ENCODE peak calls at places on chromosome X, in four cellular contexts. One of them, this sample, is unnamed.

GRCh38 chrX:149939271-149940014 is 1.2 kb upstream of the EOLA2 start:
- DNase-seq in AG09309: peak
- DNase-seq in astrocyte of the spinal cord: peak
- DNase-seq in bronchial epithelial cell: peak
- DNase-seq in this sample: peak

GRCh38 chrX:56813318-56813837 is 84.3 kb downstream of the NBDY start:
- DNase-seq in AG09309: peak
- DNase-seq in astrocyte of the spinal cord: no peak
- DNase-seq in bronchial epithelial cell: peak
- DNase-seq in this sample: peak

GRCh38 chrX:130578906-130579305 is 177.1 kb downstream of the RBMX2 start:
- DNase-seq in AG09309: no peak
- DNase-seq in astrocyte of the spinal cord: no peak
- DNase-seq in bronchial epithelial cell: no peak
- DNase-seq in this sample: no peak

GRCh38 chrX:22300130-22300529 is 27.4 kb downstream of the CBLL2 start:
- DNase-seq in AG09309: peak
- DNase-seq in astrocyte of the spinal cord: peak
- DNase-seq in bronchial epithelial cell: peak
- DNase-seq in this sample: peak

GRCh38 chrX:48769230-48769629 is 7.7 kb downstream of the GLOD5 start:
- DNase-seq in AG09309: no peak
- DNase-seq in astrocyte of the spinal cord: no peak
- DNase-seq in bronchial epithelial cell: no peak
- DNase-seq in this sample: no peak

GRCh38 chrX:8204169-8204935 is 33.3 kb upstream of the VCX2 start:
- DNase-seq in AG09309: no peak
- DNase-seq in astrocyte of the spinal cord: no peak
- DNase-seq in bronchial epithelial cell: peak
- DNase-seq in this sample: peak

GRCh38 chrX:151982217-151982616 is 7.7 kb upstream of the GABRE start:
- DNase-seq in AG09309: peak
- DNase-seq in astrocyte of the spinal cord: peak
- DNase-seq in bronchial epithelial cell: peak
- DNase-seq in this sample: peak

GRCh38 chrX:47958943-47959342 is 44.8 kb downstream of the ZNF182 start:
- DNase-seq in AG09309: no peak
- DNase-seq in astrocyte of the spinal cord: no peak
- DNase-seq in bronchial epithelial cell: peak
- DNase-seq in this sample: peak

GRCh38 chrX:36753602-36754001 is 254.6 kb upstream of the FAM47C start:
- DNase-seq in AG09309: no peak
- DNase-seq in astrocyte of the spinal cord: no peak
- DNase-seq in bronchial epithelial cell: no peak
- DNase-seq in this sample: no peak

GRCh38 chrX:113260474-113260873 is 419.8 kb upstream of the AMOT start:
- DNase-seq in AG09309: no peak
- DNase-seq in astrocyte of the spinal cord: no peak
- DNase-seq in bronchial epithelial cell: no peak
- DNase-seq in this sample: peak

GRCh38 chrX:96696462-96696861 is 11.8 kb downstream of the DIAPH2 start:
- DNase-seq in AG09309: no peak
- DNase-seq in astrocyte of the spinal cord: no peak
- DNase-seq in bronchial epithelial cell: no peak
- DNase-seq in this sample: no peak

GRCh38 chrX:23374291-23374690 is 39.6 kb downstream of the PTCHD1 start:
- DNase-seq in AG09309: no peak
- DNase-seq in astrocyte of the spinal cord: no peak
- DNase-seq in bronchial epithelial cell: no peak
- DNase-seq in this sample: peak

GRCh38 chrX:139759637-139760036 is 51.7 kb upstream of the MCF2 start:
- DNase-seq in AG09309: no peak
- DNase-seq in astrocyte of the spinal cord: peak
- DNase-seq in bronchial epithelial cell: peak
- DNase-seq in this sample: peak

GRCh38 chrX:124690495-124690894 is 344.1 kb downstream of the SH2D1A start:
- DNase-seq in AG09309: no peak
- DNase-seq in astrocyte of the spinal cord: no peak
- DNase-seq in bronchial epithelial cell: peak
- DNase-seq in this sample: peak

GRCh38 chrX:680062-680461 is 49.5 kb downstream of the SHOX start:
- DNase-seq in AG09309: no peak
- DNase-seq in astrocyte of the spinal cord: no peak
- DNase-seq in bronchial epithelial cell: no peak
- DNase-seq in this sample: no peak

GRCh38 chrX:123807825-123808416 is 51.9 kb upstream of the XIAP start:
- DNase-seq in AG09309: peak
- DNase-seq in astrocyte of the spinal cord: peak
- DNase-seq in bronchial epithelial cell: no peak
- DNase-seq in this sample: no peak

GRCh38 chrX:130552444-130553073 is 150.8 kb downstream of the RBMX2 start:
- DNase-seq in AG09309: no peak
- DNase-seq in astrocyte of the spinal cord: no peak
- DNase-seq in bronchial epithelial cell: no peak
- DNase-seq in this sample: no peak

GRCh38 chrX:122850326-122850725 is 333.8 kb upstream of the GRIA3 start:
- DNase-seq in AG09309: no peak
- DNase-seq in astrocyte of the spinal cord: peak
- DNase-seq in bronchial epithelial cell: peak
- DNase-seq in this sample: peak

GRCh38 chrX:63506320-63506719 is 155.2 kb upstream of the SPIN4 start:
- DNase-seq in AG09309: no peak
- DNase-seq in astrocyte of the spinal cord: peak
- DNase-seq in bronchial epithelial cell: peak
- DNase-seq in this sample: peak

GRCh38 chrX:147776988-147777387 is 134.7 kb upstream of the FMR1 start:
- DNase-seq in AG09309: no peak
- DNase-seq in astrocyte of the spinal cord: no peak
- DNase-seq in bronchial epithelial cell: no peak
- DNase-seq in this sample: no peak

GRCh38 chrX:151985955-151986354 is 11.5 kb upstream of the GABRE start:
- DNase-seq in AG09309: no peak
- DNase-seq in astrocyte of the spinal cord: peak
- DNase-seq in bronchial epithelial cell: peak
- DNase-seq in this sample: peak

GRCh38 chrX:41406211-41406610 is 40.9 kb upstream of the NYX start:
- DNase-seq in AG09309: no peak
- DNase-seq in astrocyte of the spinal cord: no peak
- DNase-seq in bronchial epithelial cell: peak
- DNase-seq in this sample: peak

GRCh38 chrX:73028876-73029275 is 26.1 kb downstream of the PABPC1L2B start:
- DNase-seq in AG09309: no peak
- DNase-seq in astrocyte of the spinal cord: no peak
- DNase-seq in bronchial epithelial cell: no peak
- DNase-seq in this sample: no peak

GRCh38 chrX:15653961-15654360 is 10.6 kb downstream of the CLTRN start:
- DNase-seq in AG09309: no peak
- DNase-seq in astrocyte of the spinal cord: no peak
- DNase-seq in bronchial epithelial cell: no peak
- DNase-seq in this sample: no peak

GRCh38 chrX:48456628-48457027 is 13.4 kb downstream of the SLC38A5 start:
- DNase-seq in AG09309: no peak
- DNase-seq in astrocyte of the spinal cord: no peak
- DNase-seq in bronchial epithelial cell: no peak
- DNase-seq in this sample: no peak

GRCh38 chrX:3820170-3820569 is 106.7 kb upstream of the PRKX start:
- DNase-seq in AG09309: peak
- DNase-seq in astrocyte of the spinal cord: peak
- DNase-seq in bronchial epithelial cell: peak
- DNase-seq in this sample: peak

GRCh38 chrX:40504801-40505605 is 75.8 kb upstream of the ATP6AP2 start:
- DNase-seq in AG09309: peak
- DNase-seq in astrocyte of the spinal cord: peak
- DNase-seq in bronchial epithelial cell: no peak
- DNase-seq in this sample: no peak

GRCh38 chrX:130636277-130636676 is 234.5 kb downstream of the RBMX2 start:
- DNase-seq in AG09309: no peak
- DNase-seq in astrocyte of the spinal cord: no peak
- DNase-seq in bronchial epithelial cell: no peak
- DNase-seq in this sample: no peak

GRCh38 chrX:1507511-1508463 is 29.2 kb downstream of the P2RY8 start:
- DNase-seq in AG09309: no peak
- DNase-seq in astrocyte of the spinal cord: no peak
- DNase-seq in bronchial epithelial cell: no peak
- DNase-seq in this sample: no peak

GRCh38 chrX:130734713-130735112 is 168.3 kb downstream of the ENOX2 start:
- DNase-seq in AG09309: no peak
- DNase-seq in astrocyte of the spinal cord: no peak
- DNase-seq in bronchial epithelial cell: no peak
- DNase-seq in this sample: no peak

GRCh38 chrX:11555759-11556158 is 110.0 kb downstream of the ARHGAP6 start:
- DNase-seq in AG09309: no peak
- DNase-seq in astrocyte of the spinal cord: no peak
- DNase-seq in bronchial epithelial cell: peak
- DNase-seq in this sample: peak

GRCh38 chrX:153179131-153179530 is at the start of gene MAGEA1:
- DNase-seq in AG09309: no peak
- DNase-seq in astrocyte of the spinal cord: no peak
- DNase-seq in bronchial epithelial cell: no peak
- DNase-seq in this sample: no peak

GRCh38 chrX:148380614-148381561 is 119.5 kb upstream of the AFF2 start:
- DNase-seq in AG09309: no peak
- DNase-seq in astrocyte of the spinal cord: no peak
- DNase-seq in bronchial epithelial cell: no peak
- DNase-seq in this sample: no peak

GRCh38 chrX:12327836-12328235 is 189.6 kb downstream of the FRMPD4 start:
- DNase-seq in AG09309: no peak
- DNase-seq in astrocyte of the spinal cord: no peak
- DNase-seq in bronchial epithelial cell: peak
- DNase-seq in this sample: no peak

GRCh38 chrX:46295963-46296362 is 249.3 kb downstream of the ZNF674 start:
- DNase-seq in AG09309: no peak
- DNase-seq in astrocyte of the spinal cord: no peak
- DNase-seq in bronchial epithelial cell: no peak
- DNase-seq in this sample: no peak
- H3K4me3 ChIP-seq in AG09309: no peak
- H3K4me3 ChIP-seq in astrocyte of the spinal cord: no peak
- H3K4me3 ChIP-seq in bronchial epithelial cell: no peak
- H3K4me3 ChIP-seq in this sample: no peak

GRCh38 chrX:71623714-71624113 is 5.4 kb upstream of the CXCR3 start:
- DNase-seq in AG09309: no peak
- DNase-seq in astrocyte of the spinal cord: no peak
- DNase-seq in bronchial epithelial cell: no peak
- DNase-seq in this sample: no peak

GRCh38 chrX:71621644-71622346 is 3.5 kb upstream of the CXCR3 start:
- DNase-seq in AG09309: no peak
- DNase-seq in astrocyte of the spinal cord: no peak
- DNase-seq in bronchial epithelial cell: no peak
- DNase-seq in this sample: no peak

GRCh38 chrX:71625471-71625870 is 7.2 kb upstream of the CXCR3 start:
- DNase-seq in AG09309: no peak
- DNase-seq in astrocyte of the spinal cord: no peak
- DNase-seq in bronchial epithelial cell: no peak
- DNase-seq in this sample: no peak

GRCh38 chrX:71623105-71623450 is 4.8 kb upstream of the CXCR3 start:
- DNase-seq in AG09309: no peak
- DNase-seq in astrocyte of the spinal cord: no peak
- DNase-seq in bronchial epithelial cell: no peak
- DNase-seq in this sample: no peak

GRCh38 chrX:71622347-71623104 is 4.2 kb upstream of the CXCR3 start:
- DNase-seq in AG09309: peak
- DNase-seq in astrocyte of the spinal cord: peak
- DNase-seq in bronchial epithelial cell: peak
- DNase-seq in this sample: peak
- TF ChIP-seq CTCF in AG09309: peak
- TF ChIP-seq CTCF in astrocyte of the spinal cord: no peak
- TF ChIP-seq CTCF in bronchial epithelial cell: peak
- TF ChIP-seq CTCF in this sample: peak

GRCh38 chrX:19343462-19344206 is at the start of gene PDHA1:
- DNase-seq in AG09309: peak
- DNase-seq in astrocyte of the spinal cord: peak
- DNase-seq in bronchial epithelial cell: peak
- DNase-seq in this sample: peak

GRCh38 chrX:19344661-19345060 is 934 bp downstream of the PDHA1 start:
- DNase-seq in AG09309: no peak
- DNase-seq in astrocyte of the spinal cord: no peak
- DNase-seq in bronchial epithelial cell: no peak
- DNase-seq in this sample: no peak

GRCh38 chrX:19344207-19344534 is 444 bp downstream of the PDHA1 start:
- DNase-seq in AG09309: no peak
- DNase-seq in astrocyte of the spinal cord: no peak
- DNase-seq in bronchial epithelial cell: no peak
- DNase-seq in this sample: no peak

GRCh38 chrX:19342331-19342906 is 1.3 kb upstream of the PDHA1 start:
- DNase-seq in AG09309: no peak
- DNase-seq in astrocyte of the spinal cord: peak
- DNase-seq in bronchial epithelial cell: no peak
- DNase-seq in this sample: no peak

GRCh38 chrX:19343085-19343461 is 654 bp upstream of the PDHA1 start:
- DNase-seq in AG09309: no peak
- DNase-seq in astrocyte of the spinal cord: no peak
- DNase-seq in bronchial epithelial cell: no peak
- DNase-seq in this sample: no peak
- H3K4me3 ChIP-seq in AG09309: peak
- H3K4me3 ChIP-seq in astrocyte of the spinal cord: peak
- H3K4me3 ChIP-seq in bronchial epithelial cell: peak
- H3K4me3 ChIP-seq in this sample: peak

GRCh38 chrX:51420610-51421009 is 75.8 kb downstream of the NUDT11 start:
- DNase-seq in AG09309: peak
- DNase-seq in astrocyte of the spinal cord: peak
- DNase-seq in bronchial epithelial cell: peak
- DNase-seq in this sample: peak
- TF ChIP-seq CTCF in AG09309: peak
- TF ChIP-seq CTCF in astrocyte of the spinal cord: peak
- TF ChIP-seq CTCF in bronchial epithelial cell: peak
- TF ChIP-seq CTCF in this sample: peak

GRCh38 chrX:118823263-118824172 is at the start of gene ZCCHC12:
- DNase-seq in AG09309: no peak
- DNase-seq in astrocyte of the spinal cord: peak
- DNase-seq in bronchial epithelial cell: peak
- DNase-seq in this sample: peak
- H3K4me3 ChIP-seq in AG09309: peak
- H3K4me3 ChIP-seq in astrocyte of the spinal cord: peak
- H3K4me3 ChIP-seq in bronchial epithelial cell: no peak
- H3K4me3 ChIP-seq in this sample: no peak

This sample was measured in epithelial cell of esophagus.